ENCODE peak calls at places on chromosome 14, in nine cellular contexts. I, J, W, F, V, Z, U, B and N are unnamed samples.
A peak's percentile ranks its signal among the peaks of the same experiment; 100 is the strongest.

GRCh38 chr14:21241218-21241819 is 27.9 kb downstream of the HNRNPC start:
- DNase-seq in I (no peak), J (peak; percentile 43), W (no peak), F (no peak), V (no peak), Z (no peak), U (no peak), B (no peak), N (no peak)

GRCh38 chr14:28704153-28704552 is 62.4 kb upstream of the FOXG1 start:
- DNase-seq in I (no peak), J (no peak), W (no peak), F (no peak), V (no peak), Z (no peak), U (no peak), B (no peak), N (no peak)

GRCh38 chr14:91277546-91278382 is 33.3 kb upstream of the GPR68 start:
- DNase-seq in I (no peak), J (no peak), W (peak; percentile 42), F (no peak), V (no peak), Z (no peak), U (peak; percentile 47), B (no peak), N (no peak)

GRCh38 chr14:56524971-56525677 is 54.5 kb upstream of the TMEM260 start:
- DNase-seq in I (no peak), J (no peak), W (no peak), F (no peak), V (no peak), Z (no peak), U (no peak), B (no peak), N (no peak)

GRCh38 chr14:22980672-22981089 is 1.7 kb downstream of the AJUBA start:
- DNase-seq in I (no peak), J (no peak), W (no peak), F (peak; percentile 74), V (peak; percentile 56), Z (peak; percentile 57), U (peak; percentile 70), B (peak; percentile 71), N (peak; percentile 72)

GRCh38 chr14:99807413-99808132 is 14.4 kb downstream of the EML1 start:
- DNase-seq in I (no peak), J (no peak), W (no peak), F (no peak), V (no peak), Z (no peak), U (no peak), B (no peak), N (no peak)

GRCh38 chr14:58082491-58083098 is 69.4 kb downstream of the ARMH4 start:
- DNase-seq in I (no peak), J (no peak), W (no peak), F (no peak), V (no peak), Z (no peak), U (no peak), B (peak; percentile 35), N (no peak)

GRCh38 chr14:51006781-51007211 is 62.5 kb upstream of the PYGL start:
- DNase-seq in I (no peak), J (no peak), W (peak; percentile 89), F (no peak), V (no peak), Z (no peak), U (no peak), B (no peak), N (peak; percentile 78)

GRCh38 chr14:61968207-61968606 is 206.0 kb downstream of the SNAPC1 start:
- DNase-seq in I (no peak), J (no peak), W (no peak), F (no peak), V (no peak), Z (no peak), U (no peak), B (no peak), N (no peak)

GRCh38 chr14:71320734-71321555 is 413.7 kb downstream of the PCNX1 start:
- DNase-seq in I (no peak), J (peak; percentile 73), W (peak; percentile 72), F (peak; percentile 62), V (peak; percentile 72), Z (peak; percentile 72), U (peak; percentile 85), B (peak; percentile 51), N (peak; percentile 69)

GRCh38 chr14:83342590-83342989 is 1808.9 kb upstream of the SEL1L start:
- DNase-seq in I (no peak), J (no peak), W (peak; percentile 48), F (peak; percentile 19), V (no peak), Z (peak; percentile 5), U (peak; percentile 59), B (no peak), N (no peak)

GRCh38 chr14:55964081-55964480 is 154.1 kb upstream of the PELI2 start:
- DNase-seq in I (no peak), J (no peak), W (no peak), F (no peak), V (no peak), Z (no peak), U (no peak), B (no peak), N (no peak)

GRCh38 chr14:32043624-32044023 is 33.5 kb upstream of the ARHGAP5 start:
- DNase-seq in I (no peak), J (no peak), W (no peak), F (no peak), V (no peak), Z (no peak), U (no peak), B (no peak), N (no peak)

DNA sequence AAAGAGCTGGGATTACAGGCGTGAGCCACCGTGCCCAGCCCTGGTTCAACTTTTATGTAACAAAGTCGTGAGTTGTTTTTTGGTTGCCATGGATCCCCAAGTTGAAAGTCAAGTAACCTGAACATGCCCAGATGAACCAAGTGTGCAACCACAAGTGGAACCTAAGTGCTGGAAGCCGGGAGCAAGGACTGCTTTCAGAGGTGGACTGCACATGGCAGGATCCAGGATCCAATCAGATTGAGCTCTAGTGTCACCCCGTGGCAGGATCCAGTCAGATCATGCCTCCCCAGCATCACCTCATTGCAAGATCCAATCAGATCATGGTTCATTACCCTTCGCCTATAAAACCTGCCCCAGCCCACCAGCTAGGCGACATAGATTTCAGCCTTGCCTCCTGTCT is 43.8 kb upstream of the VASH1 start:
- DNase-seq in I (no peak), J (no peak), W (no peak), F (peak; percentile 7), V (no peak), Z (no peak), U (no peak), B (no peak), N (peak; percentile 22)
- H3K27ac ChIP-seq in I (no peak overlapping the region), J (no peak overlapping the region), W (no peak overlapping the region), F (no peak overlapping the region), V (no peak overlapping the region), Z (no peak overlapping the region), U (no peak overlapping the region), B (no peak overlapping the region), N (no peak overlapping the region)

DNA sequence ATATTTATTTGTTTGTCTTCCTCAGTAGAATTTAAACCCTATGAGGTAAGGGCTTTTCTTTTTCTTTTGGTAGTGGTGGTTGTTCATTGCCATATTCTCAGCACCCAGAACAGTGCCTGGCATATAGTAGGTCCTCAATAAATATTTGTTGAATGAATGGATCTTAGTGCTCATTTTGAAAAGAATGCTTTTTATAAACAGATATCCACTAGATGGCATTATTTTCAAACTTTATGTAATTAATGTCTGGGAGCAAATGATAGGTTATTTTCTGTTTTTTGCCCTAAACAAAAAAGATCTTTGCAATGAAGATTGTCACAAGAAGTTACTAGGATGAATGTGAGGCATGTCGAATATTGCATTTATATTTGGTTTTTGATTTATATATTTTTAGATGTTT is 64.1 kb downstream of the RAD51B start:
- DNase-seq in I (no peak), J (peak; percentile 15), W (no peak), F (no peak), V (no peak), Z (no peak), U (no peak), B (no peak), N (no peak)
- TF ChIP-seq CTCF in I (no peak), J (peak; percentile 73), W (peak; percentile 42), F (no peak), V (no peak), Z (peak; percentile 51), U (peak; percentile 30), B (peak; percentile 64), N (peak; percentile 34)

GRCh38 chr14:81559385-81559784 is 25.7 kb upstream of the SEL1L start:
- DNase-seq in I (no peak), J (no peak), W (no peak), F (no peak), V (no peak), Z (no peak), U (no peak), B (no peak), N (no peak)

GRCh38 chr14:81557137-81557536 is 23.5 kb upstream of the SEL1L start:
- DNase-seq in I (no peak), J (no peak), W (no peak), F (no peak), V (no peak), Z (no peak), U (no peak), B (no peak), N (no peak)

GRCh38 chr14:81551471-81551870 is 17.8 kb upstream of the SEL1L start:
- DNase-seq in I (no peak), J (no peak), W (no peak), F (no peak), V (no peak), Z (no peak), U (no peak), B (no peak), N (no peak)

GRCh38 chr14:81550001-81550642 is 16.5 kb upstream of the SEL1L start:
- DNase-seq in I (no peak), J (no peak), W (no peak), F (no peak), V (no peak), Z (no peak), U (no peak), B (no peak), N (no peak)

DNA sequence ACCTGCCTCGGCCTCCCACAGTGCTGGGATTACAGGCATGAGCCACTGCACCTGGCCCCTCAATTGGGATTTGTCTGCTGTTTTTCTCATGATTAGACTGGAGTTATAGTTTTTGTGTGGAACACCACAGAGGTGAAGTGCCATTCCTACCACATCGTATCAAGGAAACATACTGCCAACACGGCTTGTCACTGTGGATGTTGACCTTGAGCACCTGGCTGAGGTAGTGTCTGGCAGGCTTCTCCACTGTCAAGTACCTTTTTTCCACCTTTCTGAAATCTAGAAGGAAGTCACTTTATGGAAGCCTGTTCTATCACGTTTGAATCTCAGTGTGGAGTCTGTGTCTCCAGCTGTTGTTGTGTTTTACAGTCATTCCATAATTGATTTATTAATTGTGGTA is 21.4 kb upstream of the SEL1L start:
- DNase-seq in I (no peak), J (no peak), W (no peak), F (no peak), V (no peak), Z (peak; percentile 76), U (no peak), B (no peak), N (peak; percentile 7)
- H3K27ac ChIP-seq in I (no peak overlapping the region), J (no peak overlapping the region), W (no peak overlapping the region), F (no peak overlapping the region), V (no peak overlapping the region), Z (peak overlapping the region; percentile 57), U (no peak overlapping the region), B (no peak overlapping the region), N (no peak overlapping the region)

DNA sequence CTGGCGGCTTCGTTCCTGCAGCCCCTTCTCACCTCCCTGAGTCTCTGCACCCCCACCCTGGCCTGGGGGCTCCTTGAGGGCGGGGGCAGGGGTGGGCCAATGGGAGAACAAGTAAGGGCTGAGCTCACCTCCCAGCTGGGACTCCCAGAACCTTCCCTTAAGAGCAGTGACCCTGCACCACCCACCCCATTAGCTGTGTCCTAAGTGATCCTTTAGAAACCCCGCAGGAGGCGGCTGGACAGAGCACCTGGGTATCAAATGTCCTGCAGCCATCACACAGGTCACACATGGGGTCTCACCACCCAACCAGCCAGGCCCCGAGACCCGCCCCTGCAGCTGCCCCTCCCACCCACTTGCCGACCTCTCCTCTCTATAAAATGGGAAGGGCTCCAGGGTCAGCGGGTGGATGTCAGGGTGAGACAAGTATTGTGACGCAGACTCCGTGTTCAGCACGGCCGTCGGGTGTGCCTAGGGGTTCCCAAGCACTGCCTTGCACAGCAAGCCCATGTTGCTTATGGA is 151.2 kb upstream of the C14orf180 start:
- DNase-seq in I (no peak), J (no peak), W (no peak), F (no peak), V (no peak), Z (no peak), U (peak; percentile 46), B (no peak), N (no peak)
- TF ChIP-seq CTCF in I (no peak), J (no peak), W (no peak), F (no peak), V (no peak), Z (no peak), U (no peak), B (no peak), N (no peak)